ENCODE peak calls at places on chromosomes 6 and 20, in six cellular contexts. M is mesenchymal stem cell, D is IMR-90, S is H1, O is mesendoderm, Y is H9. T is an unnamed sample.

GRCh38 chr6:30129818-30130679 is 5.9 kb upstream of the TRIM40 start:
- DNase-seq in M (no peak), D (no peak), S (no peak), O (no peak), Y (no peak), T (no peak)

GRCh38 chr6:38933426-38933825 is 115.2 kb upstream of the GLP1R start:
- DNase-seq in M (peak), D (peak), S (no peak), O (no peak), Y (no peak), T (no peak)

GRCh38 chr6:158008894-158009891 is 27.5 kb downstream of the SYNJ2 start:
- DNase-seq in M (peak), D (peak), S (no peak), O (no peak), Y (no peak), T (no peak)

GRCh38 chr6:28988536-28989415 is 16.3 kb downstream of the ZNF311 start:
- DNase-seq in M (peak), D (peak), S (peak), O (peak), Y (peak), T (peak)

GRCh38 chr6:39903656-39904055 is 30.6 kb downstream of the MOCS1 start:
- DNase-seq in M (no peak), D (no peak), S (no peak), O (no peak), Y (no peak), T (no peak)

GRCh38 chr20:5657190-5657872 is 92.9 kb upstream of the SHLD1 start:
- DNase-seq in M (peak), D (peak), S (no peak), O (no peak), Y (no peak), T (no peak)

GRCh38 chr6:89950879-89951391 is 56.7 kb downstream of the GJA10 start:
- DNase-seq in M (no peak), D (no peak), S (no peak), O (no peak), Y (no peak), T (no peak)

GRCh38 chr6:13436691-13437568 is 50.5 kb downstream of the GFOD1 start:
- DNase-seq in M (no peak), D (no peak), S (no peak), O (no peak), Y (no peak), T (no peak)

GRCh38 chr6:30988209-30988825 is 4.8 kb downstream of the MUC21 start:
- DNase-seq in M (no peak), D (no peak), S (no peak), O (peak), Y (no peak), T (no peak)

GRCh38 chr6:131638013-131638412 is 911 bp downstream of the ENPP3 start:
- DNase-seq in M (no peak), D (no peak), S (no peak), O (no peak), Y (no peak), T (no peak)
- H2BK15ac ChIP-seq in M (no peak), D (no peak), S (no peak), O (no peak), Y (no peak), T (no peak)

GRCh38 chr6:108983151-108983550 is 111.5 kb downstream of the SESN1 start:
- DNase-seq in M (no peak), D (no peak), S (no peak), O (no peak), Y (no peak), T (no peak)

GRCh38 chr6:108988291-108988690 is 106.4 kb downstream of the SESN1 start:
- DNase-seq in M (no peak), D (no peak), S (no peak), O (peak), Y (no peak), T (no peak)

GRCh38 chr6:108982154-108983113 is 112.2 kb downstream of the SESN1 start:
- DNase-seq in M (no peak), D (no peak), S (no peak), O (no peak), Y (no peak), T (no peak)
- H3K4me2 ChIP-seq in M (no peak), D (no peak), S (no peak), O (no peak), Y (no peak), T (no peak)

GRCh38 chr6:109071125-109071917 is 23.3 kb downstream of the SESN1 start:
- DNase-seq in M (no peak), D (no peak), S (no peak), O (no peak), Y (no peak), T (no peak)

GRCh38 chr6:109073344-109074235 is 21.1 kb downstream of the SESN1 start:
- DNase-seq in M (peak), D (peak), S (no peak), O (peak), Y (no peak), T (peak)

GRCh38 chr6:109069746-109070145 is 24.9 kb downstream of the SESN1 start:
- DNase-seq in M (no peak), D (no peak), S (no peak), O (no peak), Y (no peak), T (no peak)
- H2BK15ac ChIP-seq in M (no peak), D (no peak), S (no peak), O (no peak), Y (no peak), T (no peak)

DNA sequence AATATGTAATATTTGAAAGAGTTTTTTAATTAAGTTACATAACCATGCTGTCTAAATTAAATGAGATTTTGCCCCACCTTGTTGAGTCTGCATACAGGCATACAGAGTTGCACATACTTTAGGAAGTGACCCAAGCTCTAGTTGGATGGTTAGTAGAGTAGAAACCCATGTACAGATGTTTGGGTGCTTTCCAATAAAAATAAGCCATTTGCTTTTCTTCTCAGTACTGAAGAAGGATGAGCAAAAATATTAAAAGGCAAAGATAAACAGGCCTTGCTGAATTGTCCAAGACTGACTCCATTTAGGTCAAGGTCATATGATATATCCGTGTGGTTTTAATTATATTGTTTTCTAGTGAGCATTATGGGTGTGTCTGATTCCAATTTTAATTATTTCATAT is 589.3 kb downstream of the RFPL4B start:
- DNase-seq in M (no peak), D (peak), S (no peak), O (no peak), Y (no peak), T (no peak)
- H3K4me2 ChIP-seq in M (no peak), D (no peak), S (no peak), O (no peak), Y (no peak), T (no peak)

GRCh38 chr6:147053311-147053921 is 150.8 kb upstream of the STXBP5 start:
- DNase-seq in M (peak), D (no peak), S (peak), O (peak), Y (peak), T (no peak)

GRCh38 chr6:147054871-147055270 is 149.3 kb upstream of the STXBP5 start:
- DNase-seq in M (no peak), D (no peak), S (no peak), O (no peak), Y (no peak), T (no peak)

GRCh38 chr6:147055821-147056392 is 148.3 kb upstream of the STXBP5 start:
- DNase-seq in M (no peak), D (no peak), S (no peak), O (no peak), Y (no peak), T (no peak)

GRCh38 chr6:147058786-147059434 is 145.3 kb upstream of the STXBP5 start:
- DNase-seq in M (no peak), D (peak), S (no peak), O (no peak), Y (no peak), T (no peak)

GRCh38 chr6:147054158-147054557 is 150.1 kb upstream of the STXBP5 start:
- DNase-seq in M (no peak), D (no peak), S (no peak), O (no peak), Y (no peak), T (no peak)
- H2BK15ac ChIP-seq in M (no peak), D (no peak), S (no peak), O (no peak), Y (no peak), T (no peak)

DNA sequence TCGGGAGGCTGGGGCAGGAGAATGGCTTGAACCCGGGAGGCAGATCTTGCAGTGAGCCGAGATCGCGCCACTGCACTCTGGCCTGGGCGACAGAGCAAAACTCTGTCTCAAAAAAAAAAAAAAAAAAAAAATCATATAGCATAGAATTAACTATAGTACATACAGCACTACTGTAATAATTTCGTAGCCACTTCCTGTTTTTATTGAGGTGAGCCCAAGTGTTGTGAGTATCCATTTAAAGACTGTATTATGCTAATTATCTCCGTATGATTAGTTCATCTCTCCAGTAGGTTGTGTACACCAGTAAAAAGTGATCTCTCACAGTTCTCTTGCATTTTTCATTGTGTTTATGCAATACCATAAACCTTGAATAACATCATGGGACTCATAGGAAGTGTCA is 70.6 kb downstream of the IYD start:
- DNase-seq in M (no peak), D (no peak), S (no peak), O (no peak), Y (no peak), T (no peak)
- H3K4me2 ChIP-seq in M (no peak), D (no peak), S (no peak), O (no peak), Y (no peak), T (no peak)

DNA sequence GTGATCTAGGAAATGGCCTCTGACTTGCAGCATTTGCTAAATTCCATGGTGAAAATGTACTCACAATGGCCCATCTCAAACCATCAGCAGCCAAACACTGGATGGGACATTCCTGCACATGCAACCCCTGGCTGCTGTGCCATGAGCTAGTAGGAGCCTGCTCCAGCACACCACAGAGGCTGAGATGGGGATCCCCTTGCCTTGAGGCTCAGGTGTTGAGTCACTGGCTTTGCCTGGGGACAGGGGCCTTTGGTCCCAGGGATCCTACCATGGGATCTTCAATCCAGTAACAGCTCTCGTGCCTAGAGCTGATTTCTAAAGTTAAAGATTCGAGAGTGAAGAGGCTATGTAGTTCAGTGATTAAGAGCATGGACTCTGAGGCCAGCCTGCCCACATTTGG is 16.2 kb downstream of the FOXQ1 start:
- DNase-seq in M (no peak), D (no peak), S (no peak), O (no peak), Y (no peak), T (no peak)
- H2BK15ac ChIP-seq in M (no peak), D (no peak), S (no peak), O (no peak), Y (no peak), T (no peak)

GRCh38 chr6:112935402-112936078 is 588.4 kb downstream of the RFPL4B start:
- DNase-seq in M (no peak), D (no peak), S (no peak), O (no peak), Y (no peak), T (no peak)

GRCh38 chr6:112941613-112942012 is 594.5 kb downstream of the RFPL4B start:
- DNase-seq in M (no peak), D (peak), S (no peak), O (no peak), Y (no peak), T (no peak)

GRCh38 chr6:112936079-112936472 is 588.9 kb downstream of the RFPL4B start:
- DNase-seq in M (no peak), D (no peak), S (no peak), O (no peak), Y (no peak), T (no peak)

GRCh38 chr6:112938656-112939055 is 591.5 kb downstream of the RFPL4B start:
- DNase-seq in M (peak), D (no peak), S (no peak), O (no peak), Y (no peak), T (no peak)

GRCh38 chr6:112939543-112939942 is 592.4 kb downstream of the RFPL4B start:
- DNase-seq in M (no peak), D (no peak), S (no peak), O (no peak), Y (no peak), T (no peak)
- H3K4me2 ChIP-seq in M (no peak), D (no peak), S (no peak), O (no peak), Y (no peak), T (no peak)

GRCh38 chr20:25744261-25744660 is 47.6 kb upstream of the ZNF337 start:
- DNase-seq in M (no peak), D (no peak), S (no peak), O (no peak), Y (no peak), T (no peak)
- H2BK15ac ChIP-seq in M (no peak), D (no peak), S (no peak), O (no peak), Y (no peak), T (no peak)